ENCODE peak calls at places on chromosome 19, in eight cellular contexts. J is stimulated activated CD4-positive, alpha-beta T cell treated with anti-CD3 and anti-CD28 coated beads, Interleukin-4, amount 100 ng/mL, for 48 hours; G is ACHN; A is left colon; O is PC-9; W is GM23248; X is activated naive CD4-positive, alpha-beta T cell treated with anti-CD3 and anti-CD28 coated beads for 36 hours; S is RWPE1. M is an unnamed sample.

GRCh38 chr19:1400281-1401137 is 833 bp downstream of the GAMT start:
- DNase-seq in X (no peak), W (peak), G (no peak), O (no peak), J (no peak), A (no peak), S (no peak), M (no peak)

GRCh38 chr19:31054430-31054829 is 294.8 kb downstream of the TSHZ3 start:
- DNase-seq in O (no peak), S (peak), A (no peak), W (peak), J (peak), X (peak), G (peak), M (peak)

GRCh38 chr19:13782537-13782936 is 8.3 kb downstream of the C19orf53 start:
- DNase-seq in G (no peak), J (no peak), W (no peak), O (no peak), S (no peak), X (no peak), A (no peak), M (no peak)

GRCh38 chr19:5309438-5310204 is 31.0 kb downstream of the PTPRS start:
- DNase-seq in S (no peak), O (no peak), X (no peak), A (no peak), J (no peak), W (peak), G (no peak), M (no peak)

GRCh38 chr19:11034449-11035213 is 54.6 kb upstream of the LDLR start:
- DNase-seq in A (no peak), S (no peak), W (no peak), X (no peak), O (no peak), G (no peak), J (no peak), M (no peak)

GRCh38 chr19:9793051-9793591 is 24.6 kb upstream of the ZNF846 start:
- DNase-seq in J (peak), S (no peak), G (no peak), W (peak), A (peak), O (no peak), X (peak), M (peak)

GRCh38 chr19:3047307-3048189 is 14.7 kb downstream of the TLE5 start:
- DNase-seq in S (peak), J (peak), O (peak), A (peak), X (peak), G (peak), W (peak), M (peak)

GRCh38 chr19:45664575-45664974 is 3.4 kb upstream of the GIPR start:
- DNase-seq in X (no peak), O (no peak), G (no peak), A (no peak), W (no peak), J (no peak), S (no peak), M (no peak)

GRCh38 chr19:32599736-32600157 is 18.8 kb downstream of the PDCD5 start:
- DNase-seq in G (peak), O (peak), X (peak), S (peak), W (peak), J (no peak), A (no peak), M (peak)

GRCh38 chr19:18741566-18742121 is 49.5 kb downstream of the COMP start:
- DNase-seq in X (no peak), W (no peak), A (peak), G (no peak), O (peak), J (no peak), S (no peak), M (no peak)

M was measured in epithelial cell of esophagus.